ENCODE peak calls at places on chromosomes 13 and 19, in ten cellular contexts. T, L, R, S, U, F, E, D, X and P are unnamed samples.
A peak's percentile ranks its signal among the peaks of the same experiment; 100 is the strongest.

GRCh38 chr19:19578241-19578640 is 40.2 kb downstream of the CILP2 start:
- DNase-seq in T (peak; percentile 62), L (no peak), R (no peak), S (no peak), U (no peak), F (no peak), E (no peak), D (no peak), X (no peak), P (no peak)

GRCh38 chr19:33376931-33377557 is 3.5 kb downstream of the CEBPG start:
- DNase-seq in T (no peak), L (peak; percentile 66), R (peak; percentile 41), S (no peak), U (no peak), F (peak; percentile 60), E (no peak), D (peak; percentile 28), X (no peak), P (no peak)

GRCh38 chr19:16051254-16052025 is 24.9 kb upstream of the TPM4 start:
- DNase-seq in T (no peak), L (peak; percentile 53), R (no peak), S (peak; percentile 69), U (no peak), F (no peak), E (no peak), D (no peak), X (no peak), P (no peak)

GRCh38 chr19:13888281-13888680 is 11.3 kb downstream of the NANOS3 start:
- DNase-seq in T (no peak), L (no peak), R (no peak), S (no peak), U (no peak), F (peak; percentile 85), E (no peak), D (no peak), X (no peak), P (no peak)

GRCh38 chr19:42132851-42133528 is 744 bp upstream of the POU2F2 start:
- DNase-seq in T (peak; percentile 96), L (peak; percentile 61), R (peak; percentile 78), S (peak; percentile 89), U (peak; percentile 32), F (peak; percentile 79), E (peak; percentile 96), D (peak; percentile 72), X (peak; percentile 33), P (peak; percentile 51)

GRCh38 chr19:44164327-44164672 is 600 bp upstream of the ZNF226 start:
- DNase-seq in T (no peak), L (no peak), R (no peak), S (no peak), U (no peak), F (no peak), E (no peak), D (no peak), X (no peak), P (no peak)

GRCh38 chr13:27765650-27766049 is 26.6 kb upstream of the GSX1 start:
- DNase-seq in T (no peak), L (no peak), R (no peak), S (peak; percentile 26), U (no peak), F (no peak), E (no peak), D (no peak), X (no peak), P (no peak)

GRCh38 chr19:38535212-38535611 is 82.5 kb downstream of the MAP4K1 start:
- DNase-seq in T (no peak), L (no peak), R (no peak), S (no peak), U (no peak), F (no peak), E (no peak), D (no peak), X (no peak), P (no peak)

DNA sequence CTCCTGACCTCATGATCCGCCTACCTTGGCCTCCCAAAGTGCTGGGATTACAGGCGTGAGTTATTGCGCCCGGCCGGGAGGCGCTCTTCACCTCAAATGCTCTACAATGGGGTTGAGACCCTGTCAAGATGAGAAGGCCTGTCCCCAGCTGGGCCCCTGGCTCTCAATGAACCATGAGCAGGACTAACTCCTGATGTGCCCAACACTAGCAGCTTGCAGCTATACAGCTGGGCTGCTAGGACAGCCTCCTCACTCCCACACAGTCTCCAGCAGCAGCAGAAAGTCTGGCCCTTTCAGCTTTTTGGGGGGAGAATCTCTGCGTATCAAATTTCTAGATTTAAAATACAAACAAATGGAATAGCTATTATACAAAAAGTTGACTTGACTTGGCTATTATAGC is 30.3 kb downstream of the TMTC4 start:
- DNase-seq in T (no peak), L (no peak), R (no peak), S (no peak), U (no peak), F (no peak), E (no peak), D (no peak), X (no peak), P (no peak)
- TF ChIP-seq EP300 in T (no peak), L (no peak), R (no peak), S (no peak), U (no peak), F (no peak), E (no peak), D (no peak), X (no peak), P (no peak)

GRCh38 chr19:7554565-7554964 is 19.0 kb downstream of the PNPLA6 start:
- DNase-seq in T (no peak), L (no peak), R (no peak), S (no peak), U (no peak), F (no peak), E (peak; percentile 81), D (no peak), X (no peak), P (no peak)

GRCh38 chr19:7558667-7559066 is 23.1 kb downstream of the PNPLA6 start:
- DNase-seq in T (no peak), L (no peak), R (no peak), S (no peak), U (no peak), F (no peak), E (peak; percentile 52), D (no peak), X (no peak), P (no peak)

GRCh38 chr19:7552781-7553180 is 17.3 kb downstream of the PNPLA6 start:
- DNase-seq in T (peak; percentile 15), L (no peak), R (no peak), S (no peak), U (no peak), F (no peak), E (no peak), D (no peak), X (no peak), P (no peak)

GRCh38 chr19:7556696-7557315 is 21.3 kb downstream of the PNPLA6 start:
- DNase-seq in T (no peak), L (no peak), R (no peak), S (no peak), U (no peak), F (no peak), E (peak; percentile 83), D (no peak), X (no peak), P (no peak)

DNA sequence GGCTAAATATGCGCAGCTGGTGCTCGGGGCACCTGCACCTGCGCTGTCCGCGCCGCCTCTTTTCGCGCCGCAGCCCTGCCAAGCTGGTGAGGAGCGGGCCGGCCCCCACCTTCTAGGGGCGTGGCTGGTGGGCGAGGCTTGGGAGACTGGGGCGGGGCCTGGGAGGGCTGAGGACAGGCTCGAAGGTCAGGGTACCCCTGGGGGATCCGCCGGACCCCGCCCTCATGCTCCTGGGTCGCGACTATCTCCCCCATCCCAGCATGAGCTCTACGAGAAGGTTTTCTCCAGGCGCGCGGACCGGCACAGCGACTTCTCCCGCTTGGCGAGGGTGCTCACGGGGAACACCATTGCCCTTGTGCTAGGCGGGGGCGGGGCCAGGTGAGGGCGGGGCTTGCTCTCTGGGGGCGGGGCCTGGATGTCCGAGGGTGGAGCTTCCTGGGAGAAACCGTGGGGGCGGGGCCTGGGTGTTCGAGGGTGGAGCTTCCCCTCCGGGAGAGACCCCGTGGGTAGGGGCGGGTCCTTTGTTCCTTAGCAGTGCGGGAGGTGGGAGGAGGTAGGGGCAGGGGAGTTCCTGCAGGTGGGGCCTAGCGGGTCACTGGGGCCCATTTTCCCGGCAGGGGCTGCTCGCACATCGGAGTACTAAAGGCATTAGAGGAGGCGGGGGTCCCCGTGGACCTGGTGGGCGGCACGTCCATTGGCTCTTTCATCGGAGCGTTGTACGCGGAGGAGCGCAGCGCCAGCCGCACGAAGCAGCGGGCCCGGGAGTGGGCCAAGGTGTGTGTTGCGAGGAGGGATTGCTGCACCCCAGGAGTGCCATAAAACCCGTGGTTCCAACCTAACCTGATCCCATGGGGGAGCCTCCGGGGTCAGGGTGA is 19.7 kb downstream of the PNPLA6 start:
- DNase-seq in T (peak; percentile 91), L (peak; percentile 34), R (no peak), S (peak; percentile 89), U (peak; percentile 13), F (no peak), E (peak; percentile 87), D (no peak), X (no peak), P (no peak)
- TF ChIP-seq EP300 in T (no peak), L (no peak), R (no peak), S (no peak), U (no peak), F (no peak), E (no peak), D (no peak), X (no peak), P (no peak)

GRCh38 chr13:68727788-68728187 is 1379.8 kb upstream of the ATXN8OS start:
- DNase-seq in T (no peak), L (no peak), R (no peak), S (no peak), U (no peak), F (no peak), E (no peak), D (no peak), X (no peak), P (no peak)

DNA sequence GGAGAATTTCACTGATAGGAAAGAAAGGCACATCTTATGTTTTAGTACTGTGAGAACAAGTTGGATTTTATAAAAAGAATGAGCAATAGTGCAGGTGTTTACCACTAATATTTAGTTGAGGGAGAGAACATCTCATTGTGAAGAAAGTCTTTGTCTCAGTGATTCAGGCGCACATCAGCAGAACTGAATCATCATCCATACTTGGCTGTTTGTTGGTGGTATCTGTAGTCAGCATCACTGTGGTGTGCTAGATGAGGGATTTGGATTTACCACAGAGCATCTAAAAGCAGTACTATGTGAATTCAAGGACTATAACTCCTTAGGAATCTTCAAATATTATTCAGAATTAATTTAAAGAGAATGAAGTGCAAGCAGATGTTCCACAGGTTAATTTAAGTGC is 1380.5 kb upstream of the ATXN8OS start:
- DNase-seq in T (no peak), L (no peak), R (no peak), S (no peak), U (no peak), F (no peak), E (no peak), D (no peak), X (no peak), P (no peak)
- TF ChIP-seq EP300 in T (no peak), L (no peak), R (no peak), S (no peak), U (no peak), F (no peak), E (no peak), D (no peak), X (no peak), P (no peak)

GRCh38 chr13:59343993-59344780 is 819.5 kb downstream of the DIAPH3 start:
- DNase-seq in T (peak; percentile 42), L (no peak), R (no peak), S (no peak), U (no peak), F (no peak), E (no peak), D (no peak), X (no peak), P (no peak)

GRCh38 chr13:59340581-59340980 is 823.1 kb downstream of the DIAPH3 start:
- DNase-seq in T (no peak), L (no peak), R (no peak), S (no peak), U (no peak), F (no peak), E (no peak), D (no peak), X (no peak), P (no peak)

GRCh38 chr13:59340151-59340550 is 823.6 kb downstream of the DIAPH3 start:
- DNase-seq in T (no peak), L (no peak), R (no peak), S (no peak), U (no peak), F (no peak), E (no peak), D (no peak), X (no peak), P (no peak)

GRCh38 chr13:59343132-59343531 is 820.6 kb downstream of the DIAPH3 start:
- DNase-seq in T (no peak), L (no peak), R (no peak), S (no peak), U (no peak), F (no peak), E (no peak), D (no peak), X (no peak), P (no peak)

DNA sequence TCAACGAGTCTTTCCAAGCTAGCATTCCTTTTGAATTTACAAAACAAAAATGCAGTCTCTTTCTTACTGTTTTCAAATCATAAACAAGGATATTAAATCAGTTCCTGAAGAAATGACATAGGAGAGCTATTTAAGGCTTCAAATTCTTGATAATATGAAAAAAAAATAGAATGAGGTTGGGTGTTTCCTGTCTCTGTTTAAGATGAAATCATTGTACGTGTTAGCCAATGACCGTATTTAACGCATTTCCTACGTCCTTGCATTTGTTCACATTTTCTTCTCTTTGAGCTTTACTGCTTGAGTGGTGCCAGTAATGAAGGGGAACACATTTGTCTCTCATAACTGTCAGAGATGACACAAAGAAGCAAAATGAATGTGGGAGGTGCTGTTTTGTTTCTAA is 821.3 kb downstream of the DIAPH3 start:
- DNase-seq in T (no peak), L (no peak), R (no peak), S (no peak), U (no peak), F (no peak), E (no peak), D (no peak), X (no peak), P (no peak)
- TF ChIP-seq EP300 in T (no peak), L (no peak), R (no peak), S (no peak), U (no peak), F (no peak), E (peak; percentile 62), D (no peak), X (no peak), P (no peak)